ENCODE peak calls at places on chromosomes 2 and 18, in four cellular contexts. One of them, this sample, is unnamed.

GRCh38 chr2:231037731-231038482 is 584 bp downstream of the C2orf72 start:
- DNase-seq in fibroblast of lung: no peak
- DNase-seq in transverse colon: peak; percentile 44
- DNase-seq in neuronal stem cell: no peak
- DNase-seq in this sample: peak; percentile 88

GRCh38 chr2:24420373-24420772 is 60.0 kb upstream of the ITSN2 start:
- DNase-seq in fibroblast of lung: no peak
- DNase-seq in transverse colon: no peak
- DNase-seq in neuronal stem cell: no peak
- DNase-seq in this sample: no peak

GRCh38 chr2:34115076-34115475 is 516.0 kb upstream of the FAM98A start:
- DNase-seq in fibroblast of lung: no peak
- DNase-seq in transverse colon: no peak
- DNase-seq in neuronal stem cell: no peak
- DNase-seq in this sample: no peak

GRCh38 chr2:201440182-201440581 is 11.1 kb downstream of the TRAK2 start:
- DNase-seq in fibroblast of lung: no peak
- DNase-seq in transverse colon: peak; percentile 61
- DNase-seq in neuronal stem cell: no peak
- DNase-seq in this sample: no peak

GRCh38 chr2:27804146-27804545 is 32.6 kb downstream of the MRPL33 start:
- DNase-seq in fibroblast of lung: peak; percentile 31
- DNase-seq in transverse colon: no peak
- DNase-seq in neuronal stem cell: no peak
- DNase-seq in this sample: no peak

GRCh38 chr2:37456479-37456878 is 112.0 kb downstream of the QPCT start:
- DNase-seq in fibroblast of lung: no peak
- DNase-seq in transverse colon: no peak
- DNase-seq in neuronal stem cell: no peak
- DNase-seq in this sample: no peak

GRCh38 chr2:239061824-239062560 is 214.1 kb downstream of the TWIST2 start:
- DNase-seq in fibroblast of lung: no peak
- DNase-seq in transverse colon: peak; percentile 19
- DNase-seq in neuronal stem cell: no peak
- DNase-seq in this sample: peak; percentile 60

GRCh38 chr2:24493713-24494112 is 2.7 kb downstream of the NCOA1 start:
- DNase-seq in fibroblast of lung: peak; percentile 35
- DNase-seq in transverse colon: no peak
- DNase-seq in neuronal stem cell: no peak
- DNase-seq in this sample: no peak

GRCh38 chr2:216519154-216519762 is 20.6 kb downstream of the RPL37A start:
- DNase-seq in fibroblast of lung: peak; percentile 89
- DNase-seq in transverse colon: peak; percentile 72
- DNase-seq in neuronal stem cell: peak; percentile 64
- DNase-seq in this sample: peak; percentile 43

GRCh38 chr18:77133920-77134496 is 1.4 kb upstream of the MBP start:
- DNase-seq in fibroblast of lung: no peak
- DNase-seq in transverse colon: peak; percentile 51
- DNase-seq in neuronal stem cell: no peak
- DNase-seq in this sample: no peak
- H3K27me3 ChIP-seq in fibroblast of lung: peaks cover 22% of the 10 kb centered on the region
- H3K27me3 ChIP-seq in transverse colon: no peaks in the 10 kb centered on the region
- H3K27me3 ChIP-seq in neuronal stem cell: peaks cover 74% of the 10 kb centered on the region
- H3K27me3 ChIP-seq in this sample: peaks cover 38% of the 10 kb centered on the region

DNA sequence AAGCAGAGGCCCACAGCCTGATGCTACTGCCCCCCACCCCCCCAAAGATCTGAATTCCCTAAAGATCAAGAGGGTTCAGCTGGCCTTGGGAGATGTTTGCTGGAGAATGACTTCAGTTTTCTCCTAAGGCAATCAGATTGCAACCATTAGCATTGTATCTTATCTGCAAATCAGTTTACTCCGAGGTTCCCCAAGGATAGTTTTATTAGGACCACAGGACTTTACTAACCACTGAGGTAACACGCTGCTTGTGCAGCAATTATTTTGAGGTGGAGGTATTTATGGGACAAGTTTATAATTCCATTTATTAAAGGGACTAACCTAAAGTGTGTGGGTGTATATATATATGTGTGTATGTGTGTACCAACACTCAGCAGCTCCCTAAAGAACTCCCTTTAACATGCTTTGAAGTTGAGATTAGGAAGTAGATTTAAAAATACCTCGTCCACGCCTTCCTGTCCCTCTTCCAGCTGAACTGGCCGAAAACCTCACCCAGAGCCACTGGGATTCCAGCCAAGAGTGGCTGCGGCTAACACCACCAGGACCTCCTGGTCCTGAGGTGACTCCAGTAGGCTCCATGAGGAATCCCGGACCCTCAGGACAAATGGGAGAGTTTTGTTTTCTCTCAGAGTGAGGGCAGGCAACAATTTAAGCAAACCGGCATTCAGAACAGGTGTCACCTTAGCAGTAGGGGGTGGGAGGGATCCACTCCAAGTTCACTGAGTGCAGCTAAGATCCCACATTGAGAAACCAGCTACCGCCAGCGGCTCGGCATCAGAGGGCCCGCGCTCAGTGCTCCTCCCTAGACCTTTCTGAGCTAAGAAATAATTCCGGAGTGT is 3.0 kb upstream of the DLX1 start:
- DNase-seq in fibroblast of lung: no peak
- DNase-seq in transverse colon: no peak
- DNase-seq in neuronal stem cell: peak; percentile 38
- DNase-seq in this sample: peak; percentile 62
- H3K27me3 ChIP-seq in fibroblast of lung: peaks cover 55% of the 10 kb centered on the region
- H3K27me3 ChIP-seq in transverse colon: peaks cover 91% of the 10 kb centered on the region
- H3K27me3 ChIP-seq in neuronal stem cell: peaks cover 95% of the 10 kb centered on the region
- H3K27me3 ChIP-seq in this sample: peaks cover 93% of the 10 kb centered on the region

GRCh38 chr18:77131100-77131651 is 1.4 kb downstream of the MBP start:
- DNase-seq in fibroblast of lung: peak; percentile 32
- DNase-seq in transverse colon: peak; percentile 46
- DNase-seq in neuronal stem cell: no peak
- DNase-seq in this sample: peak; percentile 61
- H3K27me3 ChIP-seq in fibroblast of lung: peaks cover 22% of the 10 kb centered on the region
- H3K27me3 ChIP-seq in transverse colon: no peaks in the 10 kb centered on the region
- H3K27me3 ChIP-seq in neuronal stem cell: peaks cover 83% of the 10 kb centered on the region
- H3K27me3 ChIP-seq in this sample: peaks cover 38% of the 10 kb centered on the region

GRCh38 chr2:120979398-120979797 is 243.7 kb downstream of the GLI2 start:
- DNase-seq in fibroblast of lung: no peak
- DNase-seq in transverse colon: no peak
- DNase-seq in neuronal stem cell: no peak
- DNase-seq in this sample: no peak

GRCh38 chr2:120978359-120979050 is 242.8 kb downstream of the GLI2 start:
- DNase-seq in fibroblast of lung: no peak
- DNase-seq in transverse colon: no peak
- DNase-seq in neuronal stem cell: no peak
- DNase-seq in this sample: no peak

GRCh38 chr2:120974950-120975349 is 239.3 kb downstream of the GLI2 start:
- DNase-seq in fibroblast of lung: no peak
- DNase-seq in transverse colon: no peak
- DNase-seq in neuronal stem cell: no peak
- DNase-seq in this sample: no peak

GRCh38 chr2:120977582-120978358 is 242.1 kb downstream of the GLI2 start:
- DNase-seq in fibroblast of lung: no peak
- DNase-seq in transverse colon: no peak
- DNase-seq in neuronal stem cell: no peak
- DNase-seq in this sample: no peak

DNA sequence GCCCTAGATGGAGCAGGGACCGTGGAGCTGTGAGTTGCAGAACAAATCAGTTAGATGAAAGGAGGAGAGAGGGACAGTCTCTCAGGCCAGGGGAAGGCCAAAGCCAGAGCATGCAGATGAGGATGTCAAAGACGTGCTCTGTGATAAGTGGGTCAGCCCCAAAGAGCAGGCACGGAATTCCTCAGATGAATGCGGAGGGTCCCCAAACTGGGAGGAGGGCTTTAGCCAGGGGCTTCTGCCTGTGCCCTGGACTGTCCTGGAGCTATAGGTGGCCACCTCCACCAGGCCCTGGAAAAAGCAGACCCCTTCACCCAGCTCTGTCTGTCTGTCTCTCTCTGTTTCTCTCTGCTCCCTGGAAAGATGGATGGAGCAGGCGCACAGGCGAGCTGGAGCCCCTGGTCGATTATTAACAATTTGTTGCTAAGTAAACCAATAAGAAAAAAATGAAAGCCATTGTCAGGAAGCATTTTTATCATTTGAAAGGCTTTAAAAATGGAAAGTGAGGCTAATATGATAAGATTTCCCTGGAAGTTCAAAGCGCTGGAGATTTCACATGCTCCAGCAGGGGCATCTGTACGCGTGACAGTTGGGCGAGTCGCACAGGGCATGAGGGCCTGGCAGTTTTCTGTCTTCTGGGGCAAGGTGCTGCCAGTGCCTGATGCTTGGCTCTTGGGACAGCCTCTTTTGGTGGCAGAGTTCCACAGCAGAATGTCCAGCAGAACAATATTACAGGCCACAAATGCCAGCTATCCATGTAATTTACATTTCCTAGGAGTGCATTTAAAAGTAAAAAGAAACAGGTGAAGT is 241.0 kb downstream of the GLI2 start:
- DNase-seq in fibroblast of lung: no peak
- DNase-seq in transverse colon: no peak
- DNase-seq in neuronal stem cell: no peak
- DNase-seq in this sample: no peak
- H3K27me3 ChIP-seq in fibroblast of lung: no peaks in the 10 kb centered on the region
- H3K27me3 ChIP-seq in transverse colon: no peaks in the 10 kb centered on the region
- H3K27me3 ChIP-seq in neuronal stem cell: no peaks in the 10 kb centered on the region
- H3K27me3 ChIP-seq in this sample: no peaks in the 10 kb centered on the region

This sample was measured in H7.